ENCODE peak calls at places on chromosomes 3 and 15, in six cellular contexts. D is lung microvascular endothelial cell, E is islet precursor cell, F is anterior cingulate cortex, L is NCI-H345, Z is retina. U is an unnamed sample.

GRCh38 chr3:14804835-14805780 is 13.7 kb upstream of the FGD5 start:
- DNase-seq in D (peak), E (peak), F (no peak), L (no peak), Z (no peak), U (no peak)

GRCh38 chr15:56496635-56497034 is 31.7 kb upstream of the MNS1 start:
- DNase-seq in D (peak), E (no peak), F (no peak), L (peak), Z (peak), U (no peak)

GRCh38 chr3:134651347-134652041 is 672 bp upstream of the KY start:
- DNase-seq in D (no peak), E (peak), F (peak), L (no peak), Z (no peak), U (no peak)

GRCh38 chr3:128335621-128336296 is 130.9 kb downstream of the DNAJB8 start:
- DNase-seq in D (no peak), E (peak), F (no peak), L (no peak), Z (no peak), U (no peak)

GRCh38 chr3:13853978-13854296 is 25.9 kb downstream of the WNT7A start:
- DNase-seq in D (no peak), E (peak), F (no peak), L (no peak), Z (no peak), U (no peak)

GRCh38 chr3:194686414-194686815 is 732 bp downstream of the FAM43A start:
- DNase-seq in D (peak), E (no peak), F (no peak), L (no peak), Z (no peak), U (no peak)

GRCh38 chr3:38059597-38059996 is 20.6 kb downstream of the DLEC1 start:
- DNase-seq in D (no peak), E (no peak), F (no peak), L (no peak), Z (no peak), U (no peak)

GRCh38 chr3:180329847-180330246 is 272.1 kb upstream of the TTC14 start:
- DNase-seq in D (no peak), E (no peak), F (no peak), L (no peak), Z (no peak), U (no peak)

GRCh38 chr3:43142472-43142871 is 36.6 kb upstream of the POMGNT2 start:
- DNase-seq in D (no peak), E (no peak), F (no peak), L (no peak), Z (no peak), U (no peak)

GRCh38 chr15:98076021-98076816 is 115.7 kb downstream of the ARRDC4 start:
- DNase-seq in D (no peak), E (peak), F (no peak), L (no peak), Z (no peak), U (no peak)

GRCh38 chr3:10238330-10238995 is 9.8 kb upstream of the TATDN2 start:
- DNase-seq in D (no peak), E (no peak), F (no peak), L (no peak), Z (no peak), U (no peak)

GRCh38 chr15:82972990-82973389 is 13.0 kb upstream of the RAMAC start:
- DNase-seq in D (no peak), E (no peak), F (no peak), L (no peak), Z (no peak), U (no peak)

GRCh38 chr3:99859855-99860254 is 42.2 kb downstream of the CMSS1 start:
- DNase-seq in D (no peak), E (no peak), F (no peak), L (no peak), Z (no peak), U (no peak)

GRCh38 chr15:29270976-29271375 is 1.4 kb upstream of the NSMCE3 start:
- DNase-seq in D (no peak), E (no peak), F (no peak), L (no peak), Z (no peak), U (no peak)

GRCh38 chr15:56040081-56041035 is 46.9 kb upstream of the NEDD4 start:
- DNase-seq in D (peak), E (peak), F (no peak), L (peak), Z (no peak), U (no peak)

GRCh38 chr3:76673171-76673570 is 366.7 kb upstream of the ROBO2 start:
- DNase-seq in D (no peak), E (peak), F (no peak), L (no peak), Z (no peak), U (no peak)

GRCh38 chr15:55588070-55588817 is at the start of gene PYGO1:
- DNase-seq in D (peak), E (peak), F (no peak), L (peak), Z (peak), U (no peak)

GRCh38 chr3:47799733-47800132 is 3.2 kb upstream of the DHX30 start:
- DNase-seq in D (peak), E (peak), F (no peak), L (no peak), Z (no peak), U (no peak)

GRCh38 chr3:127222163-127222562 is 29.2 kb downstream of the PRR23E start:
- DNase-seq in D (no peak), E (no peak), F (no peak), L (no peak), Z (no peak), U (no peak)

GRCh38 chr15:81000144-81000625 is 538 bp upstream of the TLNRD1 start:
- DNase-seq in D (no peak), E (no peak), F (no peak), L (no peak), Z (peak), U (no peak)

GRCh38 chr3:45607790-45608189 is 13.2 kb downstream of the LIMD1 start:
- DNase-seq in D (peak), E (no peak), F (no peak), L (no peak), Z (no peak), U (no peak)

GRCh38 chr15:32898991-32899613 is 181.3 kb downstream of the GREM1 start:
- DNase-seq in D (peak), E (peak), F (no peak), L (peak), Z (peak), U (no peak)

GRCh38 chr15:58517682-58518525 is 86.1 kb downstream of the LIPC start:
- DNase-seq in D (no peak), E (peak), F (no peak), L (no peak), Z (no peak), U (no peak)

GRCh38 chr3:184567924-184568590 is 6.5 kb downstream of the EPHB3 start:
- DNase-seq in D (no peak), E (no peak), F (no peak), L (no peak), Z (peak), U (no peak)

GRCh38 chr15:66603301-66604179 is 37.7 kb upstream of the LCTL start:
- DNase-seq in D (peak), E (peak), F (peak), L (peak), Z (peak), U (peak)

GRCh38 chr15:39504812-39505211 is 76.1 kb upstream of the THBS1 start:
- DNase-seq in D (no peak), E (no peak), F (no peak), L (no peak), Z (no peak), U (no peak)

GRCh38 chr3:128083396-128083795 is 31.2 kb downstream of the SEC61A1 start:
- DNase-seq in D (no peak), E (no peak), F (no peak), L (no peak), Z (no peak), U (no peak)

GRCh38 chr3:147428396-147429153 is 19.4 kb downstream of the ZIC1 start:
- DNase-seq in D (no peak), E (no peak), F (no peak), L (no peak), Z (no peak), U (no peak)

GRCh38 chr3:38843898-38844297 is 27.9 kb upstream of the SCN10A start:
- DNase-seq in D (peak), E (no peak), F (peak), L (peak), Z (peak), U (no peak)

GRCh38 chr15:36428102-36428845 is 151.2 kb upstream of the CDIN1 start:
- DNase-seq in D (peak), E (peak), F (no peak), L (no peak), Z (no peak), U (no peak)

GRCh38 chr3:8658326-8659212 is 14.0 kb upstream of the SSUH2 start:
- DNase-seq in D (peak), E (no peak), F (no peak), L (peak), Z (no peak), U (no peak)

GRCh38 chr3:38257583-38257982 is 8.0 kb upstream of the SLC22A13 start:
- DNase-seq in D (no peak), E (no peak), F (no peak), L (no peak), Z (no peak), U (no peak)

GRCh38 chr15:85031944-85032587 is 50.4 kb downstream of the PDE8A start:
- DNase-seq in D (no peak), E (no peak), F (no peak), L (no peak), Z (no peak), U (no peak)

GRCh38 chr3:182436547-182436946 is 356.8 kb upstream of the ATP11B start:
- DNase-seq in D (no peak), E (no peak), F (no peak), L (peak), Z (no peak), U (no peak)

GRCh38 chr3:71493372-71493771 is 90.2 kb downstream of the FOXP1 start:
- DNase-seq in D (no peak), E (no peak), F (no peak), L (no peak), Z (no peak), U (peak)

GRCh38 chr15:71313806-71314205 is 198.5 kb downstream of the THSD4 start:
- DNase-seq in D (no peak), E (no peak), F (no peak), L (no peak), Z (peak), U (no peak)

U was measured in effector CD8-positive, alpha-beta T cell.